ENCODE peak calls at places on chromosomes 2 and 18, in four cellular contexts. T, B, W and P are unnamed samples.

GRCh38 chr2:204453730-204454167 is 91.5 kb upstream of the PARD3B start:
- DNase-seq in B (peak), W (peak), T (peak), P (peak)

GRCh38 chr2:182666674-182667320 is 49.3 kb upstream of the DNAJC10 start:
- DNase-seq in T (peak), B (peak), W (no peak), P (no peak)

GRCh38 chr18:48640566-48641270 is 101.9 kb downstream of the CTIF start:
- DNase-seq in W (no peak), T (peak), B (no peak), P (no peak)

GRCh38 chr2:167651406-167652151 is 595.8 kb downstream of the STK39 start:
- DNase-seq in W (no peak), T (no peak), B (no peak), P (no peak)

GRCh38 chr2:182946949-182947348 is 80.5 kb upstream of the FRZB start:
- DNase-seq in T (no peak), B (no peak), W (no peak), P (no peak)

GRCh38 chr2:17166506-17166905 is 351.7 kb downstream of the RAD51AP2 start:
- DNase-seq in W (no peak), B (peak), T (peak), P (no peak)

GRCh38 chr2:240821429-240821778 is 1.4 kb upstream of the KIF1A start:
- DNase-seq in W (no peak), B (no peak), T (no peak), P (no peak)

GRCh38 chr2:8761529-8762164 is 75.8 kb downstream of the KIDINS220 start:
- DNase-seq in W (no peak), T (peak), B (peak), P (no peak)

GRCh38 chr18:54780285-54780861 is 47.9 kb upstream of the RAB27B start:
- DNase-seq in B (no peak), T (no peak), W (no peak), P (no peak)

GRCh38 chr2:41775381-41776025 is 272.3 kb upstream of the PKDCC start:
- DNase-seq in W (no peak), T (no peak), B (no peak), P (no peak)

GRCh38 chr2:133953524-133953923 is 300.3 kb upstream of the MGAT5 start:
- DNase-seq in T (no peak), W (no peak), B (no peak), P (no peak)

GRCh38 chr2:64359892-64360657 is 93.9 kb upstream of the LGALSL start:
- DNase-seq in W (peak), T (peak), B (peak), P (peak)
- TF ChIP-seq CTCF in W (no peak), T (no peak), B (no peak), P (no peak)

GRCh38 chr18:77899972-77900754 is 650.5 kb downstream of the GALR1 start:
- DNase-seq in B (peak), W (peak), T (peak), P (peak)
- TF ChIP-seq CTCF in B (peak), W (peak), T (peak), P (peak)

GRCh38 chr2:200814276-200814815 is 2.6 kb downstream of the BZW1 start:
- DNase-seq in T (no peak), B (no peak), W (no peak), P (no peak)

GRCh38 chr2:200811336-200812121 is at the start of gene BZW1:
- DNase-seq in T (peak), B (peak), W (peak), P (peak)

GRCh38 chr2:200810967-200811335 is 759 bp upstream of the BZW1 start:
- DNase-seq in B (no peak), W (no peak), T (no peak), P (no peak)

GRCh38 chr2:200810252-200810650 is 1.5 kb upstream of the BZW1 start:
- DNase-seq in T (peak), B (peak), W (peak), P (no peak)

GRCh38 chr2:200812122-200813022 is 662 bp downstream of the BZW1 start:
- DNase-seq in W (peak), T (peak), B (peak), P (peak)
- TF ChIP-seq CTCF in W (peak), T (peak), B (peak), P (peak)

GRCh38 chr2:104033399-104033798 is 820.5 kb upstream of the POU3F3 start:
- DNase-seq in B (peak), W (no peak), T (no peak), P (no peak)
- TF ChIP-seq CTCF in B (peak), W (peak), T (peak), P (peak)

DNA sequence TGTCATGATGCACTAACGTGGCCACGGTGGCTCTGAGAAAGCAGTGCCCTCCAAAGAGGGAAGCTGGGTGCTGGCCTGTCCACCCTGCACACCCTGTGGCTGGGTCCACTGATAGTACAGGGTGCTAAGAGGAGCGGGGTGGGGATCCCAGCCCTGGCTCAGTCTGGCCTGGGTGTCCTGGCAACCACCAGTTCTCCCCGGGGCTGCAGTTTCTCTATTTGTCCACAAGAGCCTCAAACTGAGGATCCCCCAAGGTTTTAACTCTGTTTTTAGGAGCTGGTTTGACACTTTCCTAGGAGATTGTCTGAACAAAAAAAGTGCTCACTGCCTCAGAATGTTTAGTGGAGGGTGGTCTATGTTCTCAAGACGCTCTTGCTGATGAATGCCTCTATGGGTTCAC is 29.0 kb downstream of the EDAR start:
- DNase-seq in T (no peak), W (no peak), B (no peak), P (no peak)
- TF ChIP-seq CTCF in T (no peak), W (no peak), B (no peak), P (peak)

DNA sequence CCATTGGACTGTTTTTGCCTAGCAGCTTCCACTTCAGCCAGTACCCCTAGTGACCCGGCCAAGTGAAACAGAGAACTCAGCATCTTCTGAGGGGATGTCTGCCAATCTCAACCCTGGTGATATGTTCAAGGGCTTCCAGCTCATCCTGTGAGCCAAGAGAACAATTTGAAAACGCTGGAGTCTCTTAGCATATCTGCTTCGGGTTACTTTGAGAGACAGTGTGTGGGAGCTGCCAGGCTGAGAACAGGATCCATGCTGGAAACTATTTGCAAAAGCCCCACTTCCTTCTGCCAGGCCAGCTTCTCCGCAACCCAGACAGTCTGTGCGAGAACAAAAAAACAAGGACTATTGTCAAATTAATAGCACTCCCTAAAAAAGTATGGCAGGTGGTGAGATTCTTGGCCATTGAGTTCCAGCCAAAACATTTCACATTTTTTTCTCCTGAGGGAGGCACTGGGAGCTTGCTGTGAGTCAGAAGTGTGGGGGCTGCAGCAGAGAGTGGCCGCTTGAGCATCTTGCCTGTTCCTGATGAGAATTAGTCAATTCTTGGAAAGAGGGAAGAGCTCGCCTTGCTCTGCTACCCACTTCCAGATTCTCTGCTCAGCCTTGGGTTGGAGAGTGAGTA is 395.6 kb upstream of the TRIB2 start:
- DNase-seq in T (peak), B (peak), W (peak), P (no peak)
- TF ChIP-seq CTCF in T (peak), B (no peak), W (no peak), P (no peak)

GRCh38 chr2:43106767-43107527 is 119.5 kb downstream of the ZFP36L2 start:
- DNase-seq in T (no peak), B (peak), W (peak), P (no peak)

GRCh38 chr2:43105586-43106562 is 120.5 kb downstream of the ZFP36L2 start:
- DNase-seq in T (peak), B (peak), W (peak), P (no peak)

GRCh38 chr2:43103093-43103404 is 123.4 kb downstream of the ZFP36L2 start:
- DNase-seq in W (no peak), B (no peak), T (no peak), P (no peak)

GRCh38 chr2:43104106-43104505 is 122.3 kb downstream of the ZFP36L2 start:
- DNase-seq in B (no peak), T (no peak), W (no peak), P (no peak)

DNA sequence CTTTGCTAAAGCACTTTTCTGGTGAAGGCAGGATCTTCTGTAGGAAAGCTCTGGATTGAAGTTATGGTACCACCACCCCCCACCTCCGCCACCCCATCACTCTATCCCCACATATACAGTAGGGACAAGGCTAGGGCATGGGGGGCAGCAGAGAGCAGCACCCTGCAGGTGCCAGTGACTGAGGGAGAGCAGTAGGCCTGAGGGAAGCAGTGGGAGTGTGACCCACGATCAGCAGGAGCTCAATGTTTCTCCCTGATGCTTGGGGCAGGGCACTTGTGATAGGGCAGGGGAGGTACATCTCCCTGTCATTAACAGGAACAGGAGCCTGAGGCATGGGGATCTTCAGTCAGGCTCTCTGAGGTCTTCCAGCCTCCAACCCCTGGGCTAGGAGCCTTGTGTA is 121.6 kb downstream of the ZFP36L2 start:
- DNase-seq in W (no peak), T (no peak), B (no peak), P (no peak)
- TF ChIP-seq CTCF in W (no peak), T (no peak), B (no peak), P (no peak)

GRCh38 chr2:13581471-13581870 is 864.7 kb downstream of the TRIB2 start:
- DNase-seq in B (no peak), W (no peak), T (no peak), P (peak)
- TF ChIP-seq CTCF in B (no peak), W (no peak), T (no peak), P (peak)

GRCh38 chr2:30862054-30862651 is 54.9 kb upstream of the CAPN13 start:
- DNase-seq in W (peak), T (peak), B (peak), P (peak)
- TF ChIP-seq CTCF in W (peak), T (peak), B (peak), P (peak)